ENCODE peak calls at places on chromosomes 16 and 17, in five cellular contexts. One of them, this sample, is unnamed. For H3K36me3, the result is how much of the 10 kb centered on the place peaks cover.

GRCh38 chr16:87878704-87879103 is 9.4 kb upstream of the SLC7A5 start:
- DNase-seq in body of pancreas: no peak
- DNase-seq in small intestine: no peak
- DNase-seq in neuronal stem cell: no peak
- DNase-seq in brain microvascular endothelial cell: no peak
- DNase-seq in this sample: no peak

GRCh38 chr17:6473128-6473767 is 29.0 kb downstream of the PIMREG start:
- DNase-seq in small intestine: peak
- DNase-seq in neuronal stem cell: peak
- DNase-seq in body of pancreas: peak
- DNase-seq in brain microvascular endothelial cell: peak
- DNase-seq in this sample: peak

GRCh38 chr16:49049191-49049590 is 232.4 kb downstream of the CBLN1 start:
- DNase-seq in brain microvascular endothelial cell: no peak
- DNase-seq in neuronal stem cell: no peak
- DNase-seq in small intestine: no peak
- DNase-seq in body of pancreas: no peak
- DNase-seq in this sample: no peak

GRCh38 chr17:16294560-16294959 is 58.7 kb downstream of the CENPV start:
- DNase-seq in small intestine: peak
- DNase-seq in neuronal stem cell: no peak
- DNase-seq in body of pancreas: no peak
- DNase-seq in brain microvascular endothelial cell: no peak
- DNase-seq in this sample: no peak

GRCh38 chr16:78538919-78539318 is 439.5 kb downstream of the WWOX start:
- DNase-seq in neuronal stem cell: no peak
- DNase-seq in brain microvascular endothelial cell: no peak
- DNase-seq in small intestine: no peak
- DNase-seq in body of pancreas: no peak
- DNase-seq in this sample: peak

GRCh38 chr16:23324727-23325126 is 22.6 kb downstream of the SCNN1B start:
- DNase-seq in brain microvascular endothelial cell: no peak
- DNase-seq in body of pancreas: peak
- DNase-seq in small intestine: peak
- DNase-seq in neuronal stem cell: no peak
- DNase-seq in this sample: no peak

GRCh38 chr17:79389896-79390295 is 221.0 kb downstream of the RBFOX3 start:
- DNase-seq in body of pancreas: no peak
- DNase-seq in small intestine: no peak
- DNase-seq in neuronal stem cell: no peak
- DNase-seq in brain microvascular endothelial cell: no peak
- DNase-seq in this sample: no peak

GRCh38 chr16:47885489-47885888 is 270.3 kb downstream of the ABCC12 start:
- DNase-seq in small intestine: no peak
- DNase-seq in neuronal stem cell: no peak
- DNase-seq in brain microvascular endothelial cell: no peak
- DNase-seq in body of pancreas: no peak
- DNase-seq in this sample: no peak

GRCh38 chr16:56852401-56852730 is 12.6 kb upstream of the SLC12A3 start:
- DNase-seq in small intestine: no peak
- DNase-seq in body of pancreas: no peak
- DNase-seq in neuronal stem cell: no peak
- DNase-seq in brain microvascular endothelial cell: no peak
- DNase-seq in this sample: no peak

GRCh38 chr16:48157302-48157701 is 1.5 kb upstream of the ABCC12 start:
- DNase-seq in body of pancreas: no peak
- DNase-seq in brain microvascular endothelial cell: no peak
- DNase-seq in neuronal stem cell: no peak
- DNase-seq in small intestine: no peak
- DNase-seq in this sample: no peak

GRCh38 chr16:57485916-57486857 is at the start of gene DOK4:
- DNase-seq in brain microvascular endothelial cell: peak
- DNase-seq in neuronal stem cell: peak
- DNase-seq in small intestine: peak
- DNase-seq in body of pancreas: peak
- DNase-seq in this sample: peak

GRCh38 chr16:53511403-53512280 is 8.6 kb upstream of the AKTIP start:
- DNase-seq in small intestine: peak
- DNase-seq in neuronal stem cell: no peak
- DNase-seq in body of pancreas: peak
- DNase-seq in brain microvascular endothelial cell: no peak
- DNase-seq in this sample: no peak

GRCh38 chr16:67001726-67002125 is 13.3 kb downstream of the CES4A start:
- DNase-seq in body of pancreas: no peak
- DNase-seq in neuronal stem cell: no peak
- DNase-seq in small intestine: no peak
- DNase-seq in brain microvascular endothelial cell: no peak
- DNase-seq in this sample: no peak

GRCh38 chr16:11218324-11218962 is 37.6 kb downstream of the SOCS1 start:
- DNase-seq in small intestine: no peak
- DNase-seq in neuronal stem cell: no peak
- DNase-seq in body of pancreas: no peak
- DNase-seq in brain microvascular endothelial cell: no peak
- DNase-seq in this sample: no peak

GRCh38 chr17:45384800-45385262 is 47.8 kb downstream of the ARHGAP27 start:
- DNase-seq in neuronal stem cell: no peak
- DNase-seq in small intestine: peak
- DNase-seq in brain microvascular endothelial cell: no peak
- DNase-seq in body of pancreas: peak
- DNase-seq in this sample: no peak

GRCh38 chr16:72989203-72989991 is 58.5 kb downstream of the ZFHX3 start:
- DNase-seq in body of pancreas: peak
- DNase-seq in brain microvascular endothelial cell: peak
- DNase-seq in small intestine: no peak
- DNase-seq in neuronal stem cell: no peak
- DNase-seq in this sample: peak

GRCh38 chr17:15308758-15309157 is 32.6 kb downstream of the TEKT3 start:
- DNase-seq in small intestine: no peak
- DNase-seq in neuronal stem cell: no peak
- DNase-seq in body of pancreas: no peak
- DNase-seq in brain microvascular endothelial cell: no peak
- DNase-seq in this sample: no peak

GRCh38 chr16:19502395-19503131 is 19.3 kb downstream of the GDE1 start:
- DNase-seq in brain microvascular endothelial cell: peak
- DNase-seq in small intestine: peak
- DNase-seq in neuronal stem cell: peak
- DNase-seq in body of pancreas: peak
- DNase-seq in this sample: peak

GRCh38 chr16:68117884-68118283 is 32.7 kb downstream of the NFATC3 start:
- DNase-seq in body of pancreas: no peak
- DNase-seq in neuronal stem cell: no peak
- DNase-seq in brain microvascular endothelial cell: no peak
- DNase-seq in small intestine: no peak
- DNase-seq in this sample: no peak

GRCh38 chr17:31152271-31152670 is 57.5 kb downstream of the NF1 start:
- DNase-seq in brain microvascular endothelial cell: no peak
- DNase-seq in body of pancreas: no peak
- DNase-seq in small intestine: no peak
- DNase-seq in neuronal stem cell: no peak
- DNase-seq in this sample: no peak

GRCh38 chr16:68265078-68265925 is 976 bp downstream of the SLC7A6 start:
- DNase-seq in small intestine: peak
- DNase-seq in body of pancreas: peak
- DNase-seq in brain microvascular endothelial cell: peak
- DNase-seq in neuronal stem cell: no peak
- DNase-seq in this sample: peak

GRCh38 chr16:84718-85452 is 6.9 kb downstream of the MPG start:
- DNase-seq in brain microvascular endothelial cell: peak
- DNase-seq in neuronal stem cell: no peak
- DNase-seq in body of pancreas: peak
- DNase-seq in small intestine: no peak
- DNase-seq in this sample: peak

GRCh38 chr16:29745853-29746345 is at the start of gene C16orf54:
- DNase-seq in brain microvascular endothelial cell: no peak
- DNase-seq in neuronal stem cell: no peak
- DNase-seq in small intestine: peak
- DNase-seq in body of pancreas: peak
- DNase-seq in this sample: no peak

GRCh38 chr17:67639555-67639954 is 78.2 kb upstream of the NOL11 start:
- DNase-seq in neuronal stem cell: no peak
- DNase-seq in brain microvascular endothelial cell: no peak
- DNase-seq in small intestine: no peak
- DNase-seq in body of pancreas: no peak
- DNase-seq in this sample: no peak

GRCh38 chr16:21603920-21604319 is 4.5 kb downstream of the METTL9 start:
- DNase-seq in neuronal stem cell: no peak
- DNase-seq in body of pancreas: no peak
- DNase-seq in small intestine: no peak
- DNase-seq in brain microvascular endothelial cell: no peak
- DNase-seq in this sample: no peak

GRCh38 chr16:70438325-70438982 is 446 bp downstream of the ST3GAL2 start:
- DNase-seq in body of pancreas: peak
- DNase-seq in brain microvascular endothelial cell: no peak
- DNase-seq in neuronal stem cell: no peak
- DNase-seq in small intestine: no peak
- DNase-seq in this sample: no peak

GRCh38 chr16:83847371-83848225 is 39.8 kb downstream of the HSBP1 start:
- DNase-seq in brain microvascular endothelial cell: no peak
- DNase-seq in neuronal stem cell: no peak
- DNase-seq in small intestine: no peak
- DNase-seq in body of pancreas: no peak
- DNase-seq in this sample: peak

GRCh38 chr16:1188781-1189189 is 35.9 kb downstream of the CACNA1H start:
- DNase-seq in neuronal stem cell: peak
- DNase-seq in body of pancreas: peak
- DNase-seq in small intestine: peak
- DNase-seq in brain microvascular endothelial cell: no peak
- DNase-seq in this sample: no peak

GRCh38 chr17:38703742-38704644 is 1.1 kb upstream of the MLLT6 start:
- DNase-seq in brain microvascular endothelial cell: no peak
- DNase-seq in small intestine: peak
- DNase-seq in body of pancreas: peak
- DNase-seq in neuronal stem cell: peak
- DNase-seq in this sample: peak

GRCh38 chr16:85181739-85182129 is 69.5 kb upstream of the CIBAR2 start:
- DNase-seq in body of pancreas: no peak
- DNase-seq in small intestine: peak
- DNase-seq in neuronal stem cell: no peak
- DNase-seq in brain microvascular endothelial cell: no peak
- DNase-seq in this sample: no peak

GRCh38 chr16:24973771-24974461 is 41.3 kb downstream of the ARHGAP17 start:
- DNase-seq in small intestine: peak
- DNase-seq in body of pancreas: no peak
- DNase-seq in brain microvascular endothelial cell: no peak
- DNase-seq in neuronal stem cell: no peak
- DNase-seq in this sample: no peak
- H3K36me3 ChIP-seq in small intestine: under half
- H3K36me3 ChIP-seq in body of pancreas: under half
- H3K36me3 ChIP-seq in brain microvascular endothelial cell: half or more
- H3K36me3 ChIP-seq in neuronal stem cell: half or more
- H3K36me3 ChIP-seq in this sample: under half

GRCh38 chr16:89922477-89922883 is 662 bp upstream of the TUBB3 start:
- DNase-seq in body of pancreas: peak
- DNase-seq in brain microvascular endothelial cell: peak
- DNase-seq in neuronal stem cell: peak
- DNase-seq in small intestine: no peak
- DNase-seq in this sample: peak
- H3K36me3 ChIP-seq in body of pancreas: under half
- H3K36me3 ChIP-seq in brain microvascular endothelial cell: under half
- H3K36me3 ChIP-seq in neuronal stem cell: under half
- H3K36me3 ChIP-seq in small intestine: under half
- H3K36me3 ChIP-seq in this sample: under half

GRCh38 chr17:47300718-47301117 is 23.0 kb upstream of the EFCAB13 start:
- DNase-seq in body of pancreas: no peak
- DNase-seq in brain microvascular endothelial cell: no peak
- DNase-seq in small intestine: no peak
- DNase-seq in neuronal stem cell: no peak
- DNase-seq in this sample: no peak
- H3K36me3 ChIP-seq in body of pancreas: under half
- H3K36me3 ChIP-seq in brain microvascular endothelial cell: under half
- H3K36me3 ChIP-seq in small intestine: under half
- H3K36me3 ChIP-seq in neuronal stem cell: under half
- H3K36me3 ChIP-seq in this sample: under half

DNA sequence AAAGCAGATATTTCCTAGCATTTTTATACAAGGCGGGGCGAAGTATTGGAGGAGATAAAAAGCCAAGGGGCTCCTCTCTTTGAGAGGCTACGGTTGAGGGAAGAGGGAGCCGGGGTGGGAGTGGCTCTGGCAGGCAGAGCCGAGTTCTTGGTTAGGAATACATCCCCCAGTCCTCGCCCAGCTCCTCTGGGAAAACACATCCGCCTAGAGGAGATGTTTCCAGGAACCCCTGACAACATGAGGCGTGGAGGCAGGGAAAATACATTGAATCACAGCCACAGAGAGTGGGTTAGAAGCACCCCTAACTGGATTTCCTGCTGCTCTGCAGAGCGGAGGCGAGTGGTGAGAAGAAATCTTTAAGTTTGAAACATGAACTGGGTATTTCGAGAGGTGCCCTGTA is 27.3 kb downstream of the TTYH2 start:
- DNase-seq in body of pancreas: no peak
- DNase-seq in small intestine: no peak
- DNase-seq in neuronal stem cell: no peak
- DNase-seq in brain microvascular endothelial cell: no peak
- DNase-seq in this sample: peak
- H3K36me3 ChIP-seq in body of pancreas: under half
- H3K36me3 ChIP-seq in small intestine: under half
- H3K36me3 ChIP-seq in neuronal stem cell: under half
- H3K36me3 ChIP-seq in brain microvascular endothelial cell: under half
- H3K36me3 ChIP-seq in this sample: under half

GRCh38 chr17:57290955-57291354 is 34.6 kb downstream of the MSI2 start:
- DNase-seq in small intestine: no peak
- DNase-seq in brain microvascular endothelial cell: no peak
- DNase-seq in body of pancreas: no peak
- DNase-seq in neuronal stem cell: no peak
- DNase-seq in this sample: no peak
- H3K36me3 ChIP-seq in small intestine: under half
- H3K36me3 ChIP-seq in brain microvascular endothelial cell: under half
- H3K36me3 ChIP-seq in body of pancreas: under half
- H3K36me3 ChIP-seq in neuronal stem cell: half or more
- H3K36me3 ChIP-seq in this sample: under half

GRCh38 chr16:4401510-4401909 is 14.9 kb downstream of the CORO7 start:
- DNase-seq in small intestine: no peak
- DNase-seq in body of pancreas: no peak
- DNase-seq in neuronal stem cell: no peak
- DNase-seq in brain microvascular endothelial cell: no peak
- DNase-seq in this sample: no peak

GRCh38 chr16:4403133-4403949 is 13.1 kb downstream of the CORO7 start:
- DNase-seq in body of pancreas: no peak
- DNase-seq in brain microvascular endothelial cell: no peak
- DNase-seq in neuronal stem cell: no peak
- DNase-seq in small intestine: no peak
- DNase-seq in this sample: no peak

GRCh38 chr16:4402439-4403132 is 13.8 kb downstream of the CORO7 start:
- DNase-seq in small intestine: peak
- DNase-seq in brain microvascular endothelial cell: peak
- DNase-seq in body of pancreas: peak
- DNase-seq in neuronal stem cell: peak
- DNase-seq in this sample: peak

GRCh38 chr16:4404967-4405696 is 11.3 kb downstream of the CORO7 start:
- DNase-seq in small intestine: no peak
- DNase-seq in brain microvascular endothelial cell: no peak
- DNase-seq in neuronal stem cell: no peak
- DNase-seq in body of pancreas: no peak
- DNase-seq in this sample: no peak

GRCh38 chr16:4404247-4404966 is 12.0 kb downstream of the CORO7 start:
- DNase-seq in neuronal stem cell: no peak
- DNase-seq in small intestine: no peak
- DNase-seq in brain microvascular endothelial cell: no peak
- DNase-seq in body of pancreas: peak
- DNase-seq in this sample: peak
- H3K36me3 ChIP-seq in neuronal stem cell: under half
- H3K36me3 ChIP-seq in small intestine: under half
- H3K36me3 ChIP-seq in brain microvascular endothelial cell: under half
- H3K36me3 ChIP-seq in body of pancreas: under half
- H3K36me3 ChIP-seq in this sample: under half